ENCODE peak calls at places on chromosomes 7 and 10, in five cellular contexts. One of them, this sample, is unnamed.

GRCh38 chr7:75861636-75862035 is 17.2 kb upstream of the RHBDD2 start:
- DNase-seq in uterus: no peak
- DNase-seq in T-helper 1 cell: no peak
- DNase-seq in stimulated activated CD8-positive, alpha-beta memory T cell treated with anti-CD3 and anti-CD28 coated beads, Interleukin-15, amount 100 ng/mL, for 4 hours: no peak
- DNase-seq in lower lobe of right lung: no peak
- DNase-seq in this sample: no peak

GRCh38 chr7:37924399-37924798 is 4.0 kb downstream of the EPDR1 start:
- DNase-seq in T-helper 1 cell: no peak
- DNase-seq in stimulated activated CD8-positive, alpha-beta memory T cell treated with anti-CD3 and anti-CD28 coated beads, Interleukin-15, amount 100 ng/mL, for 4 hours: no peak
- DNase-seq in lower lobe of right lung: no peak
- DNase-seq in uterus: no peak
- DNase-seq in this sample: no peak

GRCh38 chr7:47293884-47294568 is 287.9 kb downstream of the TNS3 start:
- DNase-seq in lower lobe of right lung: no peak
- DNase-seq in uterus: peak
- DNase-seq in T-helper 1 cell: no peak
- DNase-seq in stimulated activated CD8-positive, alpha-beta memory T cell treated with anti-CD3 and anti-CD28 coated beads, Interleukin-15, amount 100 ng/mL, for 4 hours: no peak
- DNase-seq in this sample: no peak

GRCh38 chr10:125859128-125859817 is 21.8 kb downstream of the DHX32 start:
- DNase-seq in uterus: no peak
- DNase-seq in T-helper 1 cell: no peak
- DNase-seq in lower lobe of right lung: no peak
- DNase-seq in stimulated activated CD8-positive, alpha-beta memory T cell treated with anti-CD3 and anti-CD28 coated beads, Interleukin-15, amount 100 ng/mL, for 4 hours: no peak
- DNase-seq in this sample: no peak

GRCh38 chr7:140316165-140316661 is 82.1 kb downstream of the SLC37A3 start:
- DNase-seq in stimulated activated CD8-positive, alpha-beta memory T cell treated with anti-CD3 and anti-CD28 coated beads, Interleukin-15, amount 100 ng/mL, for 4 hours: no peak
- DNase-seq in uterus: peak
- DNase-seq in T-helper 1 cell: no peak
- DNase-seq in lower lobe of right lung: peak
- DNase-seq in this sample: no peak

GRCh38 chr10:3605882-3606281 is 179.1 kb downstream of the KLF6 start:
- DNase-seq in lower lobe of right lung: no peak
- DNase-seq in T-helper 1 cell: no peak
- DNase-seq in uterus: no peak
- DNase-seq in stimulated activated CD8-positive, alpha-beta memory T cell treated with anti-CD3 and anti-CD28 coated beads, Interleukin-15, amount 100 ng/mL, for 4 hours: no peak
- DNase-seq in this sample: no peak

GRCh38 chr7:84134169-84134568 is 60.4 kb downstream of the SEMA3A start:
- DNase-seq in T-helper 1 cell: no peak
- DNase-seq in stimulated activated CD8-positive, alpha-beta memory T cell treated with anti-CD3 and anti-CD28 coated beads, Interleukin-15, amount 100 ng/mL, for 4 hours: no peak
- DNase-seq in uterus: no peak
- DNase-seq in lower lobe of right lung: no peak
- DNase-seq in this sample: no peak

GRCh38 chr10:37549054-37549453 is 308.4 kb downstream of the ZNF248 start:
- DNase-seq in stimulated activated CD8-positive, alpha-beta memory T cell treated with anti-CD3 and anti-CD28 coated beads, Interleukin-15, amount 100 ng/mL, for 4 hours: no peak
- DNase-seq in lower lobe of right lung: no peak
- DNase-seq in T-helper 1 cell: no peak
- DNase-seq in uterus: no peak
- DNase-seq in this sample: no peak

GRCh38 chr7:144018065-144018464 is 17.9 kb downstream of the OR6B1 start:
- DNase-seq in T-helper 1 cell: no peak
- DNase-seq in stimulated activated CD8-positive, alpha-beta memory T cell treated with anti-CD3 and anti-CD28 coated beads, Interleukin-15, amount 100 ng/mL, for 4 hours: no peak
- DNase-seq in lower lobe of right lung: no peak
- DNase-seq in uterus: no peak
- DNase-seq in this sample: no peak

GRCh38 chr10:58373446-58373834 is 11.8 kb upstream of the TFAM start:
- DNase-seq in lower lobe of right lung: no peak
- DNase-seq in T-helper 1 cell: no peak
- DNase-seq in uterus: no peak
- DNase-seq in stimulated activated CD8-positive, alpha-beta memory T cell treated with anti-CD3 and anti-CD28 coated beads, Interleukin-15, amount 100 ng/mL, for 4 hours: no peak
- DNase-seq in this sample: no peak

GRCh38 chr7:116213361-116214155 is 3.2 kb downstream of the TES start:
- DNase-seq in T-helper 1 cell: no peak
- DNase-seq in stimulated activated CD8-positive, alpha-beta memory T cell treated with anti-CD3 and anti-CD28 coated beads, Interleukin-15, amount 100 ng/mL, for 4 hours: no peak
- DNase-seq in uterus: no peak
- DNase-seq in lower lobe of right lung: no peak
- DNase-seq in this sample: no peak

GRCh38 chr10:79192677-79193003 is 123.9 kb downstream of the ZMIZ1 start:
- DNase-seq in stimulated activated CD8-positive, alpha-beta memory T cell treated with anti-CD3 and anti-CD28 coated beads, Interleukin-15, amount 100 ng/mL, for 4 hours: no peak
- DNase-seq in uterus: no peak
- DNase-seq in lower lobe of right lung: no peak
- DNase-seq in T-helper 1 cell: no peak
- DNase-seq in this sample: no peak

GRCh38 chr7:104973227-104973626 is 40.8 kb upstream of the KMT2E start:
- DNase-seq in stimulated activated CD8-positive, alpha-beta memory T cell treated with anti-CD3 and anti-CD28 coated beads, Interleukin-15, amount 100 ng/mL, for 4 hours: no peak
- DNase-seq in T-helper 1 cell: no peak
- DNase-seq in lower lobe of right lung: no peak
- DNase-seq in uterus: no peak
- DNase-seq in this sample: no peak

GRCh38 chr7:74452748-74453320 is 872 bp upstream of the GTF2IRD1 start:
- DNase-seq in T-helper 1 cell: no peak
- DNase-seq in stimulated activated CD8-positive, alpha-beta memory T cell treated with anti-CD3 and anti-CD28 coated beads, Interleukin-15, amount 100 ng/mL, for 4 hours: no peak
- DNase-seq in uterus: peak
- DNase-seq in lower lobe of right lung: no peak
- DNase-seq in this sample: peak

GRCh38 chr7:71612892-71613291 is 480.9 kb downstream of the GALNT17 start:
- DNase-seq in T-helper 1 cell: no peak
- DNase-seq in lower lobe of right lung: no peak
- DNase-seq in stimulated activated CD8-positive, alpha-beta memory T cell treated with anti-CD3 and anti-CD28 coated beads, Interleukin-15, amount 100 ng/mL, for 4 hours: no peak
- DNase-seq in uterus: peak
- DNase-seq in this sample: no peak

GRCh38 chr10:126902157-126902556 is 3.1 kb upstream of the DOCK1 start:
- DNase-seq in lower lobe of right lung: no peak
- DNase-seq in stimulated activated CD8-positive, alpha-beta memory T cell treated with anti-CD3 and anti-CD28 coated beads, Interleukin-15, amount 100 ng/mL, for 4 hours: no peak
- DNase-seq in uterus: no peak
- DNase-seq in T-helper 1 cell: no peak
- DNase-seq in this sample: no peak

GRCh38 chr10:132392184-132392800 is 4.7 kb upstream of the PWWP2B start:
- DNase-seq in uterus: no peak
- DNase-seq in T-helper 1 cell: no peak
- DNase-seq in stimulated activated CD8-positive, alpha-beta memory T cell treated with anti-CD3 and anti-CD28 coated beads, Interleukin-15, amount 100 ng/mL, for 4 hours: no peak
- DNase-seq in lower lobe of right lung: no peak
- DNase-seq in this sample: no peak

GRCh38 chr7:138350701-138351357 is 109.2 kb upstream of the TRIM24 start:
- DNase-seq in uterus: no peak
- DNase-seq in stimulated activated CD8-positive, alpha-beta memory T cell treated with anti-CD3 and anti-CD28 coated beads, Interleukin-15, amount 100 ng/mL, for 4 hours: no peak
- DNase-seq in lower lobe of right lung: no peak
- DNase-seq in T-helper 1 cell: no peak
- DNase-seq in this sample: no peak

GRCh38 chr7:128168667-128169210 is 72.3 kb upstream of the LEP start:
- DNase-seq in lower lobe of right lung: no peak
- DNase-seq in uterus: no peak
- DNase-seq in T-helper 1 cell: no peak
- DNase-seq in stimulated activated CD8-positive, alpha-beta memory T cell treated with anti-CD3 and anti-CD28 coated beads, Interleukin-15, amount 100 ng/mL, for 4 hours: no peak
- DNase-seq in this sample: no peak

GRCh38 chr7:150940446-150941102 is 37.5 kb downstream of the KCNH2 start:
- DNase-seq in T-helper 1 cell: no peak
- DNase-seq in uterus: no peak
- DNase-seq in stimulated activated CD8-positive, alpha-beta memory T cell treated with anti-CD3 and anti-CD28 coated beads, Interleukin-15, amount 100 ng/mL, for 4 hours: no peak
- DNase-seq in lower lobe of right lung: no peak
- DNase-seq in this sample: no peak

GRCh38 chr10:96299383-96299782 is 4.9 kb upstream of the DNTT start:
- DNase-seq in uterus: no peak
- DNase-seq in stimulated activated CD8-positive, alpha-beta memory T cell treated with anti-CD3 and anti-CD28 coated beads, Interleukin-15, amount 100 ng/mL, for 4 hours: no peak
- DNase-seq in lower lobe of right lung: no peak
- DNase-seq in T-helper 1 cell: no peak
- DNase-seq in this sample: no peak

GRCh38 chr7:5695037-5695708 is 86.3 kb downstream of the RNF216 start:
- DNase-seq in stimulated activated CD8-positive, alpha-beta memory T cell treated with anti-CD3 and anti-CD28 coated beads, Interleukin-15, amount 100 ng/mL, for 4 hours: peak
- DNase-seq in lower lobe of right lung: no peak
- DNase-seq in T-helper 1 cell: peak
- DNase-seq in uterus: peak
- DNase-seq in this sample: peak

GRCh38 chr10:73339436-73339835 is 19.2 kb downstream of the CFAP70 start:
- DNase-seq in lower lobe of right lung: no peak
- DNase-seq in T-helper 1 cell: no peak
- DNase-seq in stimulated activated CD8-positive, alpha-beta memory T cell treated with anti-CD3 and anti-CD28 coated beads, Interleukin-15, amount 100 ng/mL, for 4 hours: no peak
- DNase-seq in uterus: no peak
- DNase-seq in this sample: no peak

GRCh38 chr7:108026647-108027046 is 23.7 kb upstream of the LAMB1 start:
- DNase-seq in T-helper 1 cell: no peak
- DNase-seq in stimulated activated CD8-positive, alpha-beta memory T cell treated with anti-CD3 and anti-CD28 coated beads, Interleukin-15, amount 100 ng/mL, for 4 hours: no peak
- DNase-seq in lower lobe of right lung: no peak
- DNase-seq in uterus: no peak
- DNase-seq in this sample: no peak

GRCh38 chr10:58237014-58237830 is 30.5 kb downstream of the IPMK start:
- DNase-seq in lower lobe of right lung: no peak
- DNase-seq in T-helper 1 cell: no peak
- DNase-seq in uterus: no peak
- DNase-seq in stimulated activated CD8-positive, alpha-beta memory T cell treated with anti-CD3 and anti-CD28 coated beads, Interleukin-15, amount 100 ng/mL, for 4 hours: no peak
- DNase-seq in this sample: no peak

GRCh38 chr10:30432631-30433285 is 1.2 kb upstream of the MAP3K8 start:
- DNase-seq in uterus: peak
- DNase-seq in stimulated activated CD8-positive, alpha-beta memory T cell treated with anti-CD3 and anti-CD28 coated beads, Interleukin-15, amount 100 ng/mL, for 4 hours: no peak
- DNase-seq in T-helper 1 cell: no peak
- DNase-seq in lower lobe of right lung: peak
- DNase-seq in this sample: no peak

GRCh38 chr10:125479059-125479458 is 203.9 kb downstream of the TEX36 start:
- DNase-seq in stimulated activated CD8-positive, alpha-beta memory T cell treated with anti-CD3 and anti-CD28 coated beads, Interleukin-15, amount 100 ng/mL, for 4 hours: no peak
- DNase-seq in T-helper 1 cell: no peak
- DNase-seq in lower lobe of right lung: no peak
- DNase-seq in uterus: no peak
- DNase-seq in this sample: no peak

GRCh38 chr7:32158751-32159360 is 88.6 kb upstream of the PDE1C start:
- DNase-seq in stimulated activated CD8-positive, alpha-beta memory T cell treated with anti-CD3 and anti-CD28 coated beads, Interleukin-15, amount 100 ng/mL, for 4 hours: no peak
- DNase-seq in lower lobe of right lung: no peak
- DNase-seq in T-helper 1 cell: no peak
- DNase-seq in uterus: no peak
- DNase-seq in this sample: no peak

GRCh38 chr7:117495313-117495712 is 15.5 kb downstream of the CFTR start:
- DNase-seq in lower lobe of right lung: no peak
- DNase-seq in T-helper 1 cell: no peak
- DNase-seq in stimulated activated CD8-positive, alpha-beta memory T cell treated with anti-CD3 and anti-CD28 coated beads, Interleukin-15, amount 100 ng/mL, for 4 hours: no peak
- DNase-seq in uterus: no peak
- DNase-seq in this sample: no peak

GRCh38 chr10:61903184-61903990 is 1.9 kb downstream of the ARID5B start:
- DNase-seq in stimulated activated CD8-positive, alpha-beta memory T cell treated with anti-CD3 and anti-CD28 coated beads, Interleukin-15, amount 100 ng/mL, for 4 hours: peak
- DNase-seq in lower lobe of right lung: peak
- DNase-seq in T-helper 1 cell: peak
- DNase-seq in uterus: peak
- DNase-seq in this sample: peak

GRCh38 chr7:102864958-102865357 is 47.8 kb upstream of the LRRC17 start:
- DNase-seq in uterus: no peak
- DNase-seq in T-helper 1 cell: no peak
- DNase-seq in stimulated activated CD8-positive, alpha-beta memory T cell treated with anti-CD3 and anti-CD28 coated beads, Interleukin-15, amount 100 ng/mL, for 4 hours: no peak
- DNase-seq in lower lobe of right lung: no peak
- DNase-seq in this sample: no peak

GRCh38 chr7:117163101-117163500 is 159.8 kb downstream of the WNT2 start:
- DNase-seq in uterus: no peak
- DNase-seq in lower lobe of right lung: no peak
- DNase-seq in stimulated activated CD8-positive, alpha-beta memory T cell treated with anti-CD3 and anti-CD28 coated beads, Interleukin-15, amount 100 ng/mL, for 4 hours: no peak
- DNase-seq in T-helper 1 cell: no peak
- DNase-seq in this sample: no peak

GRCh38 chr7:45187089-45187945 is 29.7 kb downstream of the RAMP3 start:
- DNase-seq in T-helper 1 cell: no peak
- DNase-seq in uterus: no peak
- DNase-seq in stimulated activated CD8-positive, alpha-beta memory T cell treated with anti-CD3 and anti-CD28 coated beads, Interleukin-15, amount 100 ng/mL, for 4 hours: no peak
- DNase-seq in lower lobe of right lung: no peak
- DNase-seq in this sample: no peak

GRCh38 chr7:140230517-140230861 is 53.7 kb upstream of the KDM7A start:
- DNase-seq in T-helper 1 cell: peak
- DNase-seq in lower lobe of right lung: peak
- DNase-seq in uterus: no peak
- DNase-seq in stimulated activated CD8-positive, alpha-beta memory T cell treated with anti-CD3 and anti-CD28 coated beads, Interleukin-15, amount 100 ng/mL, for 4 hours: peak
- DNase-seq in this sample: peak

GRCh38 chr7:139995034-139995915 is 67.5 kb downstream of the PARP12 start:
- DNase-seq in uterus: peak
- DNase-seq in stimulated activated CD8-positive, alpha-beta memory T cell treated with anti-CD3 and anti-CD28 coated beads, Interleukin-15, amount 100 ng/mL, for 4 hours: no peak
- DNase-seq in lower lobe of right lung: no peak
- DNase-seq in T-helper 1 cell: no peak
- DNase-seq in this sample: no peak

GRCh38 chr7:82530361-82530760 is 86.8 kb upstream of the CACNA2D1 start:
- DNase-seq in uterus: no peak
- DNase-seq in T-helper 1 cell: no peak
- DNase-seq in lower lobe of right lung: no peak
- DNase-seq in stimulated activated CD8-positive, alpha-beta memory T cell treated with anti-CD3 and anti-CD28 coated beads, Interleukin-15, amount 100 ng/mL, for 4 hours: no peak
- DNase-seq in this sample: no peak

GRCh38 chr10:8489823-8490222 is 435.3 kb downstream of the GATA3 start:
- DNase-seq in T-helper 1 cell: no peak
- DNase-seq in uterus: no peak
- DNase-seq in lower lobe of right lung: no peak
- DNase-seq in stimulated activated CD8-positive, alpha-beta memory T cell treated with anti-CD3 and anti-CD28 coated beads, Interleukin-15, amount 100 ng/mL, for 4 hours: no peak
- DNase-seq in this sample: no peak

GRCh38 chr7:81478664-81479063 is 291.2 kb downstream of the HGF start:
- DNase-seq in uterus: no peak
- DNase-seq in lower lobe of right lung: peak
- DNase-seq in T-helper 1 cell: no peak
- DNase-seq in stimulated activated CD8-positive, alpha-beta memory T cell treated with anti-CD3 and anti-CD28 coated beads, Interleukin-15, amount 100 ng/mL, for 4 hours: no peak
- DNase-seq in this sample: no peak

GRCh38 chr7:88401009-88401623 is 94.4 kb upstream of the STEAP4 start:
- DNase-seq in T-helper 1 cell: no peak
- DNase-seq in lower lobe of right lung: no peak
- DNase-seq in uterus: no peak
- DNase-seq in stimulated activated CD8-positive, alpha-beta memory T cell treated with anti-CD3 and anti-CD28 coated beads, Interleukin-15, amount 100 ng/mL, for 4 hours: no peak
- DNase-seq in this sample: no peak

GRCh38 chr10:43084812-43085211 is 7.9 kb downstream of the RET start:
- DNase-seq in lower lobe of right lung: no peak
- DNase-seq in stimulated activated CD8-positive, alpha-beta memory T cell treated with anti-CD3 and anti-CD28 coated beads, Interleukin-15, amount 100 ng/mL, for 4 hours: no peak
- DNase-seq in uterus: no peak
- DNase-seq in T-helper 1 cell: no peak
- DNase-seq in this sample: no peak